ENCODE peak calls at places on chromosome 20, in four cellular contexts. One of them, this sample, is unnamed.
A peak's percentile ranks its signal among the peaks of the same experiment; 100 is the strongest.

GRCh38 chr20:45933231-45934045 is 1.0 kb upstream of the PCIF1 start:
- DNase-seq in cardiac muscle cell: peak; percentile 80
- DNase-seq in lower lobe of right lung: peak; percentile 77
- DNase-seq in neural progenitor cell: peak; percentile 89
- DNase-seq in this sample: peak; percentile 93

GRCh38 chr20:51910202-51911050 is 108.1 kb upstream of the SALL4 start:
- DNase-seq in cardiac muscle cell: no peak
- DNase-seq in lower lobe of right lung: no peak
- DNase-seq in neural progenitor cell: peak; percentile 76
- DNase-seq in this sample: peak; percentile 65

GRCh38 chr20:881051-881820 is 34.9 kb downstream of the ANGPT4 start:
- DNase-seq in cardiac muscle cell: peak; percentile 57
- DNase-seq in lower lobe of right lung: no peak
- DNase-seq in neural progenitor cell: no peak
- DNase-seq in this sample: no peak

GRCh38 chr20:46683939-46684750 is 5.1 kb downstream of the TP53RK start:
- DNase-seq in cardiac muscle cell: peak; percentile 84
- DNase-seq in lower lobe of right lung: peak; percentile 68
- DNase-seq in neural progenitor cell: peak; percentile 81
- DNase-seq in this sample: peak; percentile 68

GRCh38 chr20:36439040-36439730 is 102.1 kb upstream of the MYL9 start:
- DNase-seq in cardiac muscle cell: peak; percentile 69
- DNase-seq in lower lobe of right lung: peak; percentile 76
- DNase-seq in neural progenitor cell: peak; percentile 81
- DNase-seq in this sample: peak; percentile 91

GRCh38 chr20:25275813-25276532 is 28.1 kb downstream of the PYGB start:
- DNase-seq in cardiac muscle cell: no peak
- DNase-seq in lower lobe of right lung: peak; percentile 34
- DNase-seq in neural progenitor cell: no peak
- DNase-seq in this sample: peak; percentile 45

GRCh38 chr20:60113024-60113724 is 155.0 kb downstream of the CDH26 start:
- DNase-seq in cardiac muscle cell: no peak
- DNase-seq in lower lobe of right lung: peak; percentile 73
- DNase-seq in neural progenitor cell: no peak
- DNase-seq in this sample: no peak

GRCh38 chr20:46946181-46946624 is 51.6 kb downstream of the EYA2 start:
- DNase-seq in cardiac muscle cell: no peak
- DNase-seq in lower lobe of right lung: no peak
- DNase-seq in neural progenitor cell: no peak
- DNase-seq in this sample: no peak

GRCh38 chr20:57148266-57148665 is 118.2 kb downstream of the BMP7 start:
- DNase-seq in cardiac muscle cell: no peak
- DNase-seq in lower lobe of right lung: no peak
- DNase-seq in neural progenitor cell: no peak
- DNase-seq in this sample: no peak

GRCh38 chr20:41889871-41890224 is 271.7 kb upstream of the CHD6 start:
- DNase-seq in cardiac muscle cell: no peak
- DNase-seq in lower lobe of right lung: no peak
- DNase-seq in neural progenitor cell: no peak
- DNase-seq in this sample: no peak

GRCh38 chr20:53738945-53739798 is 145.5 kb upstream of the ZNF217 start:
- DNase-seq in cardiac muscle cell: no peak
- DNase-seq in lower lobe of right lung: no peak
- DNase-seq in neural progenitor cell: no peak
- DNase-seq in this sample: no peak
- H3K4me3 ChIP-seq in cardiac muscle cell: no peak overlapping the region
- H3K4me3 ChIP-seq in lower lobe of right lung: peak overlapping the region; percentile 17
- H3K4me3 ChIP-seq in neural progenitor cell: peak overlapping the region; percentile 6
- H3K4me3 ChIP-seq in this sample: no peak overlapping the region

DNA sequence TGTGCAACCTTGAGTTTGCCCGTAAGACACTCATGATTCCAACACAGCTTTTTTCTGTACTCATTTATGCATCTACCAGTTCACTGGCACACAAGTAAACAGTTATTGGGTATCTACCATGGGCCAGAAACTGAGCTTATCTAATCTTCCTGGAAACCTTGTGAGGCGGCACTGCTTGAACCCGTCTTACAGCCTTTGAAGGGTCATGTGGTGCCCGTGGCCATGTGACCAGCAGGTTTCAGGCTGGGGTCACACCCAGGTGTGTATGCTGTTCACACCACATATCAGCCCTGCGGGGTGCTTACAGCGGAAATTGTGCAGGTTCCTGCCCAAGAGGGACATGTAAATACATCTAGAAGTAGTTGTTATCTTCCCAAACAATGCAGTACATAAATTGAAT is 6.1 kb downstream of the THBD start:
- DNase-seq in cardiac muscle cell: no peak
- DNase-seq in lower lobe of right lung: no peak
- DNase-seq in neural progenitor cell: no peak
- DNase-seq in this sample: no peak
- H3K27me3 ChIP-seq in cardiac muscle cell: peaks cover 81% of the 10 kb centered on the region
- H3K27me3 ChIP-seq in lower lobe of right lung: peaks cover 15% of the 10 kb centered on the region
- H3K27me3 ChIP-seq in neural progenitor cell: peaks cover 97% of the 10 kb centered on the region
- H3K27me3 ChIP-seq in this sample: peaks cover 17% of the 10 kb centered on the region

DNA sequence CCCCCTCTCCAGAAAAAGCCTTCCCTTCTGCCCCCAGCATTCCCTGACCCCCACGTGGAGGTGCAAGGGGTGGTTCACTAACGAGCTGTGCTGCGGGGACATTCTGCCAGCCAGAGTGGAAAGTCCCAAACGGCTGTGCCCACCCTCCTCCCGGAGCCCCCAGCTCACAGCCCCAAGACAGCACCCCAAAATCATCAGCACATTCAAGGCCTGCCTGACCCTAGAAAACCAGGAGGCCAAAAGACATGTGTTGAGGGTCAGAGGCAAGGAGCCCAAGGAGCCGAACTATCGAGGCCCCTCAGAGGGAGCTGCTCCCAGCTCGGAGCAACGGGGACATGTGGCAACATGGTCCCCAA is 197.9 kb downstream of the PREX1 start:
- DNase-seq in cardiac muscle cell: no peak
- DNase-seq in lower lobe of right lung: peak; percentile 22
- DNase-seq in neural progenitor cell: no peak
- DNase-seq in this sample: no peak
- H3K36me3 ChIP-seq in cardiac muscle cell: no peaks in the 10 kb centered on the region
- H3K36me3 ChIP-seq in lower lobe of right lung: peaks cover 92% of the 10 kb centered on the region
- H3K36me3 ChIP-seq in neural progenitor cell: no peaks in the 10 kb centered on the region
- H3K36me3 ChIP-seq in this sample: no peaks in the 10 kb centered on the region

DNA sequence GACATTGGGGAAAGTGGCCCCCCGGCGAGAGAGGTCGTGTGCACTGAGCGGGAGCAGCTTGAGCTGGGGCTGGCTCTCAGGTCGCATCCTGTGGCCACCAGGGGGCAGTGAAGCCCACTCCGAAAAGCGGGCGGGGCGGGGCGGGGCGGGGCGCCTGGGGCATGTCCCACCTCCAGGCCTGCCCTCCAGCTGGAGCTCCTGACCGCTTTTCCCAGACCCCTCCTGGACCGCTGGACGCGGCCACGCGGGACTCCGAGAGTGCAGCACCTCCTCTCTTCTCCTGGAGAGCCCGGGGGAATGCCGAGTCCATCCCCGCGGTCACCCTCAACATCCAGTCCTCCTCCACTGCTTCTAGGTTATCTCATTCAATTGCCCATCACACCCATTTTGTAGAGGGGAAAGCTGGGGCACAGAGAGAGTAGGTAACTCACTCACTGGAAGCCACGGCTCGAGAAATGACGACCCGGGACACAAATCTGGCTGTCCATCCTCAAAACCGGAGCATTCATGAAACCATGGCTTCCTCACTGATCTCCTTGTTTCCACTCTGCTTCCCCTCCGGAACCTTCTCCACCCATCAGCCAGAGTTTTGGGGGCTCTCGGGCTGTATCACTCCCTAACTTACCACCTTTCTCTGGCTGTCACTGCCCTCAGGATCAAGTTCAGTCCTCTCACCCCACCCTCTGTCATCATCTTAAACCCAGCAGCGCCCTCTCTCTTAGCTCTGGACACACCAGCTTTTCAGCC is 24.1 kb downstream of the COX4I2 start:
- DNase-seq in cardiac muscle cell: peak; percentile 85
- DNase-seq in lower lobe of right lung: peak; percentile 88
- DNase-seq in neural progenitor cell: peak; percentile 90
- DNase-seq in this sample: peak; percentile 99
- H3K4me3 ChIP-seq in cardiac muscle cell: peak overlapping the region; percentile 21
- H3K4me3 ChIP-seq in lower lobe of right lung: peak overlapping the region; percentile 51
- H3K4me3 ChIP-seq in neural progenitor cell: peak overlapping the region; percentile 34
- H3K4me3 ChIP-seq in this sample: peak overlapping the region; percentile 48

DNA sequence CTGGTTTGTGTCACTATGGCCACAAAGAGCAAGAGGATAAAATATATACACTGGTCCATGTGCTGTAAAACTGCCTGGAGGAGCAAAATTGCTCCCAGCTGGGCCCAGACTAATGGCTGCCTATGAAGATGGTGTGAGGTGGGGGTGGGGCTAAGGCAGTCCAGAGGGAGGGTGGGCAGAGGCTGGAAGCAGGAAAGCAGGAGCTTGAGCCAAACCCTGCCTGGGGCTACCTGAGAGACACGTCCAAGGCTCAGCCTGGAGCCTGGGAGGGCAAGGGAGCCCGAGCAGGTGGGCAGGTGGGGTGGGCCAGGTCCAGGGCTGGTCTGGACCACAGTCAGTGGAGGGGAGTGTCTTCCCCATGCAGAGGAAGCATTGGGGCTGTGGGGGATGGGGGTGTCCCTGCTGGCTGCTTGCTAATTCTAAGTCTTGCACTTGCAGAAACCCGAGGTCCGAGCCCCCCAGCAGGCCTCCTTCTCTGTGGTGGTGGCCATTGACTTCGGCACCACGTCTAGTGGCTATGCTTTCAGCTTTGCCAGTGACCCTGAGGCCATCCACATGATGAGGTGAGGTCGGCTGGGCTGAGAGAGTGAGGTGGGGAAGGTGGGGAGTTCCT is 9.5 kb downstream of the HSPA12B start:
- DNase-seq in cardiac muscle cell: no peak
- DNase-seq in lower lobe of right lung: no peak
- DNase-seq in neural progenitor cell: no peak
- DNase-seq in this sample: peak; percentile 67
- H3K27me3 ChIP-seq in cardiac muscle cell: peaks cover 19% of the 10 kb centered on the region
- H3K27me3 ChIP-seq in lower lobe of right lung: no peaks in the 10 kb centered on the region
- H3K27me3 ChIP-seq in neural progenitor cell: peaks cover 38% of the 10 kb centered on the region
- H3K27me3 ChIP-seq in this sample: peaks cover 14% of the 10 kb centered on the region

GRCh38 chr20:5356921-5357320 is 40.2 kb upstream of the PROKR2 start:
- DNase-seq in cardiac muscle cell: no peak
- DNase-seq in lower lobe of right lung: no peak
- DNase-seq in neural progenitor cell: no peak
- DNase-seq in this sample: no peak
- H3K36me3 ChIP-seq in cardiac muscle cell: no peaks in the 10 kb centered on the region
- H3K36me3 ChIP-seq in lower lobe of right lung: no peaks in the 10 kb centered on the region
- H3K36me3 ChIP-seq in neural progenitor cell: no peaks in the 10 kb centered on the region
- H3K36me3 ChIP-seq in this sample: no peaks in the 10 kb centered on the region

DNA sequence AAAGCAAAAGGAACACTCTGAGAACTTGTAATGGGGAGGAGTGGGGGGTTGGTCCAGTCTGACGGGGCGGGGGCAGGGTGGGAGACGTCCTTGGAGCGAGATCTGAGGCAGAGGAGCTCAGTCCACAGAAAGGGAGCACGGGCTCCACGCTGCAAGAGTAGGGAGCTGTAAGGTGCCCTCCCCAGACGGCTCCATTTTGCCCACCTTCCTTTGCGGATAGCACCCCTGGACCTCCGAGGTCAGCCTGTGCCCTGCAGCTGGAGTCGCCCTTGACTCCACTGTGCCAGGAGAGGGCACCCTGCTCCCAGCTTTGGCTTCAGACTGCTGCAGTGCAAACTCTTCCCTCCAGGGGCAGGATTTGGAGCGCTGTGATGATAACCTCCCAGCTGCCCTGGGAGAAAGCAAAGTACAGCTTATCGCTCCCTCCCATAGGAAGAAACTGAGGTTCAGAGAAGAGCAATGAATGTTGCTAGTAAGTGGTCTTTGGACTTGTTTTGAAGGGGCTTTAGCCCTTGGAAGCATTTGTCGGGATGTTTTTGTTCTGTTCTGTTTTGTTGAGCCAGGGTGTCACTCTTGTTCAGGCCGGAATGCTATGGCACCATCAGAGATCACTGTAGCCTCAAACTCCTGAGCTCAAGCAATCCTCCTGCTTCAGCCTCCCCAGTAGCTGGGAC is 9.5 kb upstream of the AHCY start:
- DNase-seq in cardiac muscle cell: peak; percentile 89
- DNase-seq in lower lobe of right lung: peak; percentile 86
- DNase-seq in neural progenitor cell: peak; percentile 93
- DNase-seq in this sample: peak; percentile 87
- H3K4me3 ChIP-seq in cardiac muscle cell: no peak overlapping the region
- H3K4me3 ChIP-seq in lower lobe of right lung: peak overlapping the region; percentile 27
- H3K4me3 ChIP-seq in neural progenitor cell: peak overlapping the region; percentile 49
- H3K4me3 ChIP-seq in this sample: peak overlapping the region; percentile 61

GRCh38 chr20:63957690-63958441 is 1.6 kb upstream of the UCKL1 start:
- DNase-seq in cardiac muscle cell: peak; percentile 67
- DNase-seq in lower lobe of right lung: no peak
- DNase-seq in neural progenitor cell: peak; percentile 48
- DNase-seq in this sample: peak; percentile 98
- H3K27me3 ChIP-seq in cardiac muscle cell: no peaks in the 10 kb centered on the region
- H3K27me3 ChIP-seq in lower lobe of right lung: no peaks in the 10 kb centered on the region
- H3K27me3 ChIP-seq in neural progenitor cell: no peaks in the 10 kb centered on the region
- H3K27me3 ChIP-seq in this sample: no peaks in the 10 kb centered on the region

DNA sequence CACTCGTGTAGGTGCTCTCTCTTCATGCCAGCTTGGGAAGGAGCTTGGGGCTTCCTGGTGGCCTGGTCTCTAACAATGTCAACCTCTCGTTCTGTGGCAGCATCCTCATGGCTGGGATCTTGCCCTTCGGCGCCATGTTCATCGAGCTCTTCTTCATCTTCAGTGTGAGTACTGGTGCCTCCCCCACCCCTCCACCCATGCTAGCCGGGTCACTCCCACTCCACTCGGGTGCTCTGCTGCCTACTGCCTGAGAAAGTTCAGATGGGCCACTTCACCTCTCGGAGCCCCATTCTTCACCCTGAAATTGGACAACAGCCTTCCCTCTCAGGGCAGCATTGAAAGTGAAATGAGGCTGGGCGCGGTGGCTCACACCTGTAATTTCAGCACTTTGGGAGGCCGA is 48.8 kb downstream of the TM9SF4 start:
- DNase-seq in cardiac muscle cell: no peak
- DNase-seq in lower lobe of right lung: no peak
- DNase-seq in neural progenitor cell: no peak
- DNase-seq in this sample: no peak
- H3K36me3 ChIP-seq in cardiac muscle cell: peaks cover 36% of the 10 kb centered on the region
- H3K36me3 ChIP-seq in lower lobe of right lung: peaks cover 74% of the 10 kb centered on the region
- H3K36me3 ChIP-seq in neural progenitor cell: no peaks in the 10 kb centered on the region
- H3K36me3 ChIP-seq in this sample: peaks cover 59% of the 10 kb centered on the region

DNA sequence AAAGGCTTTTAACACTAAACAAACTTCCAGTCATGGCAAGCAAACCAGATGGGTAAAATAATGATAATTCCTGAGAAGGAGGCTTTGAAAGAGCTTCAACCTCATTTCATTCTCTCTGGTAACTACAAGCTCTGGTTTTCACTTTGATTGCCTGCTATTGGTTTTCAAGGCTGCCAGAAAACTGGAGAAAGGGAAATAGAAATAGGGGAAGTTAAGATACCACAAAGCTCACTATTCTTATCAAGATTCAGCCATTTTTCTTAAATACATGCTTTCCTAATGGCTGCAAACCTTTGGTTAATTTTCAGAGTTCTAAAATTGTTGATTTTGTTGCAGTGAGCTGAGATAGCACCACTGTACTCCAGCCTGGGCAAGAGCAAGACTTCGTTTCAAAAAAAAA is 42.5 kb upstream of the NELFCD start:
- DNase-seq in cardiac muscle cell: no peak
- DNase-seq in lower lobe of right lung: no peak
- DNase-seq in neural progenitor cell: no peak
- DNase-seq in this sample: no peak
- H3K4me3 ChIP-seq in cardiac muscle cell: no peak overlapping the region
- H3K4me3 ChIP-seq in lower lobe of right lung: no peak overlapping the region
- H3K4me3 ChIP-seq in neural progenitor cell: no peak overlapping the region
- H3K4me3 ChIP-seq in this sample: no peak overlapping the region